ENCODE peak calls at places on chromosomes 16 and 17, in five cellular contexts. One of them, this sample, is unnamed.

GRCh38 chr16:69465083-69465721 is 40.8 kb downstream of the CYB5B start:
- DNase-seq in endodermal cell: no peak
- DNase-seq in cardiac muscle cell: peak
- DNase-seq in ACHN: no peak
- DNase-seq in fibroblast of mammary gland: no peak
- DNase-seq in this sample: no peak

GRCh38 chr17:80898706-80899105 is 92.9 kb upstream of the CHMP6 start:
- DNase-seq in ACHN: no peak
- DNase-seq in endodermal cell: no peak
- DNase-seq in fibroblast of mammary gland: no peak
- DNase-seq in cardiac muscle cell: no peak
- DNase-seq in this sample: no peak

GRCh38 chr17:29032067-29032551 is 10.8 kb upstream of the PIPOX start:
- DNase-seq in fibroblast of mammary gland: no peak
- DNase-seq in ACHN: no peak
- DNase-seq in cardiac muscle cell: no peak
- DNase-seq in endodermal cell: peak
- DNase-seq in this sample: no peak

GRCh38 chr16:69769404-69769803 is 7.3 kb downstream of the WWP2 start:
- DNase-seq in fibroblast of mammary gland: no peak
- DNase-seq in ACHN: no peak
- DNase-seq in endodermal cell: no peak
- DNase-seq in cardiac muscle cell: no peak
- DNase-seq in this sample: no peak

GRCh38 chr17:70629902-70630301 is 460.6 kb downstream of the KCNJ2 start:
- DNase-seq in cardiac muscle cell: no peak
- DNase-seq in ACHN: no peak
- DNase-seq in fibroblast of mammary gland: peak
- DNase-seq in endodermal cell: no peak
- DNase-seq in this sample: no peak

GRCh38 chr17:79808763-79809529 is 12.1 kb upstream of the CBX8 start:
- DNase-seq in endodermal cell: peak
- DNase-seq in cardiac muscle cell: no peak
- DNase-seq in fibroblast of mammary gland: no peak
- DNase-seq in ACHN: peak
- DNase-seq in this sample: no peak

GRCh38 chr17:80811181-80812105 is 180.2 kb upstream of the CHMP6 start:
- DNase-seq in fibroblast of mammary gland: no peak
- DNase-seq in endodermal cell: peak
- DNase-seq in cardiac muscle cell: no peak
- DNase-seq in ACHN: no peak
- DNase-seq in this sample: no peak

GRCh38 chr16:31082368-31083045 is 6.2 kb downstream of the PRSS53 start:
- DNase-seq in ACHN: no peak
- DNase-seq in fibroblast of mammary gland: no peak
- DNase-seq in endodermal cell: no peak
- DNase-seq in cardiac muscle cell: no peak
- DNase-seq in this sample: no peak

GRCh38 chr17:48552453-48553189 is 7.7 kb upstream of the HOXB2 start:
- DNase-seq in cardiac muscle cell: no peak
- DNase-seq in ACHN: no peak
- DNase-seq in fibroblast of mammary gland: no peak
- DNase-seq in endodermal cell: peak
- DNase-seq in this sample: no peak

GRCh38 chr17:11624968-11625367 is 26.7 kb downstream of the DNAH9 start:
- DNase-seq in ACHN: no peak
- DNase-seq in fibroblast of mammary gland: no peak
- DNase-seq in cardiac muscle cell: no peak
- DNase-seq in endodermal cell: no peak
- DNase-seq in this sample: no peak

GRCh38 chr17:34451313-34451712 is 88.3 kb upstream of the CCL1 start:
- DNase-seq in ACHN: no peak
- DNase-seq in fibroblast of mammary gland: no peak
- DNase-seq in endodermal cell: no peak
- DNase-seq in cardiac muscle cell: peak
- DNase-seq in this sample: no peak

GRCh38 chr16:65521685-65522338 is 399.9 kb upstream of the CDH11 start:
- DNase-seq in endodermal cell: peak
- DNase-seq in fibroblast of mammary gland: no peak
- DNase-seq in cardiac muscle cell: no peak
- DNase-seq in ACHN: no peak
- DNase-seq in this sample: no peak

GRCh38 chr17:8991514-8992285 is 26.2 kb upstream of the PIK3R5 start:
- DNase-seq in cardiac muscle cell: peak
- DNase-seq in fibroblast of mammary gland: peak
- DNase-seq in ACHN: peak
- DNase-seq in endodermal cell: peak
- DNase-seq in this sample: peak

GRCh38 chr17:66900126-66901010 is 64.1 kb upstream of the CACNG4 start:
- DNase-seq in endodermal cell: no peak
- DNase-seq in ACHN: peak
- DNase-seq in cardiac muscle cell: no peak
- DNase-seq in fibroblast of mammary gland: peak
- DNase-seq in this sample: no peak

GRCh38 chr17:37769050-37769449 is 24.2 kb upstream of the HNF1B start:
- DNase-seq in cardiac muscle cell: no peak
- DNase-seq in endodermal cell: no peak
- DNase-seq in fibroblast of mammary gland: no peak
- DNase-seq in ACHN: no peak
- DNase-seq in this sample: no peak

GRCh38 chr17:13576661-13577526 is 24.8 kb downstream of the HS3ST3A1 start:
- DNase-seq in endodermal cell: no peak
- DNase-seq in cardiac muscle cell: no peak
- DNase-seq in fibroblast of mammary gland: no peak
- DNase-seq in ACHN: no peak
- DNase-seq in this sample: no peak

GRCh38 chr16:56518435-56518834 is 1.4 kb downstream of the BBS2 start:
- DNase-seq in fibroblast of mammary gland: peak
- DNase-seq in endodermal cell: no peak
- DNase-seq in ACHN: peak
- DNase-seq in cardiac muscle cell: no peak
- DNase-seq in this sample: no peak

GRCh38 chr16:2818278-2818876 is 1.3 kb downstream of the PRSS21 start:
- DNase-seq in ACHN: no peak
- DNase-seq in fibroblast of mammary gland: no peak
- DNase-seq in endodermal cell: peak
- DNase-seq in cardiac muscle cell: no peak
- DNase-seq in this sample: no peak

GRCh38 chr17:50946891-50947843 is 81.0 kb upstream of the TOB1 start:
- DNase-seq in endodermal cell: peak
- DNase-seq in cardiac muscle cell: no peak
- DNase-seq in ACHN: no peak
- DNase-seq in fibroblast of mammary gland: no peak
- DNase-seq in this sample: no peak

GRCh38 chr16:9123871-9124270 is 32.4 kb downstream of the HAPSTR1 start:
- DNase-seq in endodermal cell: no peak
- DNase-seq in cardiac muscle cell: no peak
- DNase-seq in fibroblast of mammary gland: peak
- DNase-seq in ACHN: no peak
- DNase-seq in this sample: no peak

This sample was measured in hypothalamus.